ENCODE peak calls at places on chromosomes 11 and 22, in six cellular contexts. S, G, Z, D, T and V are unnamed samples.

GRCh38 chr22:44023404-44024287 is 456 bp upstream of the PARVB start:
- DNase-seq in S (peak; percentile 75), G (peak; percentile 60), Z (peak; percentile 71), D (peak; percentile 76), T (peak; percentile 33), V (no peak)

GRCh38 chr22:47837703-47838102 is 1075.3 kb downstream of the TBC1D22A start:
- DNase-seq in S (no peak), G (no peak), Z (no peak), D (no peak), T (no peak), V (no peak)

GRCh38 chr11:57379732-57380131 is 1.2 kb downstream of the PRG3 start:
- DNase-seq in S (no peak), G (no peak), Z (no peak), D (no peak), T (no peak), V (no peak)

GRCh38 chr11:2524446-2525165 is 79.8 kb downstream of the KCNQ1 start:
- DNase-seq in S (peak; percentile 14), G (peak; percentile 50), Z (peak; percentile 4), D (no peak), T (peak; percentile 19), V (peak; percentile 74)

GRCh38 chr11:76695767-76696166 is 25.2 kb upstream of the LRRC32 start:
- DNase-seq in S (no peak), G (no peak), Z (no peak), D (no peak), T (no peak), V (no peak)

GRCh38 chr11:59102259-59102765 is 4.7 kb upstream of the FAM111B start:
- DNase-seq in S (peak; percentile 59), G (peak; percentile 74), Z (peak; percentile 22), D (peak; percentile 25), T (peak; percentile 79), V (peak; percentile 69)

GRCh38 chr11:122923302-122923701 is 40.7 kb downstream of the JHY start:
- DNase-seq in S (no peak), G (no peak), Z (no peak), D (no peak), T (no peak), V (no peak)

GRCh38 chr11:102341844-102342318 is 5.1 kb upstream of the BIRC2 start:
- DNase-seq in S (peak; percentile 55), G (no peak), Z (peak; percentile 75), D (peak; percentile 40), T (peak; percentile 84), V (peak; percentile 84)

GRCh38 chr11:66363187-66363601 is 8.4 kb downstream of the SLC29A2 start:
- DNase-seq in S (no peak), G (no peak), Z (no peak), D (no peak), T (no peak), V (no peak)

GRCh38 chr11:20110908-20111669 is 49.2 kb downstream of the DBX1 start:
- DNase-seq in S (no peak), G (no peak), Z (no peak), D (no peak), T (peak; percentile 66), V (no peak)

GRCh38 chr22:44328762-44329161 is 16.0 kb upstream of the SHISAL1 start:
- DNase-seq in S (no peak), G (no peak), Z (no peak), D (no peak), T (no peak), V (no peak)

GRCh38 chr11:127056338-127056971 is 55.9 kb upstream of the KIRREL3 start:
- DNase-seq in S (no peak), G (no peak), Z (no peak), D (no peak), T (peak; percentile 30), V (no peak)

GRCh38 chr11:34481307-34481706 is 32.3 kb downstream of the ELF5 start:
- DNase-seq in S (no peak), G (no peak), Z (no peak), D (no peak), T (no peak), V (no peak)

GRCh38 chr11:61309739-61310138 is 14.6 kb upstream of the VWCE start:
- DNase-seq in S (no peak), G (no peak), Z (no peak), D (no peak), T (no peak), V (no peak)

GRCh38 chr11:44625759-44626523 is 60.5 kb downstream of the CD82 start:
- DNase-seq in S (no peak), G (peak; percentile 40), Z (no peak), D (no peak), T (peak; percentile 9), V (no peak)

GRCh38 chr11:44047931-44048431 is at the start of gene ACCSL:
- DNase-seq in S (no peak), G (no peak), Z (no peak), D (no peak), T (no peak), V (no peak)

GRCh38 chr11:9341638-9342137 is 27.3 kb upstream of the TMEM41B start:
- DNase-seq in S (no peak), G (no peak), Z (no peak), D (no peak), T (no peak), V (no peak)

GRCh38 chr11:128776434-128777284 is 82.8 kb downstream of the FLI1 start:
- DNase-seq in S (no peak), G (no peak), Z (peak; percentile 63), D (peak; percentile 76), T (no peak), V (no peak)

GRCh38 chr11:28657378-28658030 is 549.3 kb downstream of the METTL15 start:
- DNase-seq in S (no peak), G (no peak), Z (no peak), D (no peak), T (no peak), V (no peak)

GRCh38 chr11:95660038-95660437 is 129.5 kb downstream of the FAM76B start:
- DNase-seq in S (no peak), G (no peak), Z (no peak), D (no peak), T (no peak), V (no peak)

GRCh38 chr22:49119551-49119952 is 708.1 kb downstream of the BRD1 start:
- DNase-seq in S (no peak), G (peak; percentile 45), Z (no peak), D (peak; percentile 26), T (no peak), V (peak; percentile 93)

GRCh38 chr11:113167599-113167998 is 146.8 kb upstream of the TTC12 start:
- DNase-seq in S (no peak), G (no peak), Z (no peak), D (peak; percentile 25), T (no peak), V (no peak)

GRCh38 chr11:1870326-1870696 is 17.4 kb downstream of the LSP1 start:
- DNase-seq in S (no peak), G (no peak), Z (no peak), D (peak; percentile 19), T (no peak), V (no peak)

GRCh38 chr11:3816673-3817072 is 8.3 kb downstream of the PGAP2 start:
- DNase-seq in S (no peak), G (no peak), Z (no peak), D (no peak), T (no peak), V (no peak)

GRCh38 chr11:111634981-111635705 is 32.9 kb downstream of the SIK2 start:
- DNase-seq in S (no peak), G (no peak), Z (no peak), D (no peak), T (no peak), V (no peak)

GRCh38 chr22:39282642-39283311 is 36.6 kb downstream of the RPL3 start:
- DNase-seq in S (no peak), G (no peak), Z (no peak), D (no peak), T (no peak), V (no peak)

GRCh38 chr11:73759520-73760065 is 1.3 kb downstream of the RAB6A start:
- DNase-seq in S (no peak), G (no peak), Z (no peak), D (no peak), T (no peak), V (no peak)

GRCh38 chr22:37416806-37417205 is 10.5 kb downstream of the ELFN2 start:
- DNase-seq in S (peak; percentile 53), G (peak; percentile 49), Z (no peak), D (no peak), T (no peak), V (no peak)

GRCh38 chr11:75667268-75667830 is 1.5 kb downstream of the MAP6 start:
- DNase-seq in S (peak; percentile 30), G (peak; percentile 53), Z (peak; percentile 34), D (peak; percentile 33), T (no peak), V (no peak)

GRCh38 chr22:24521791-24522245 is 26.7 kb downstream of the UPB1 start:
- DNase-seq in S (peak; percentile 39), G (peak; percentile 66), Z (no peak), D (no peak), T (peak; percentile 57), V (no peak)

GRCh38 chr22:29344137-29344536 is 28.6 kb upstream of the RASL10A start:
- DNase-seq in S (no peak), G (no peak), Z (peak; percentile 54), D (peak; percentile 78), T (no peak), V (no peak)

GRCh38 chr11:109993786-109994185 is 99.4 kb upstream of the ZC3H12C start:
- DNase-seq in S (no peak), G (no peak), Z (no peak), D (no peak), T (no peak), V (no peak)

GRCh38 chr11:65553301-65554001 is 4.7 kb downstream of the LTBP3 start:
- DNase-seq in S (peak; percentile 66), G (peak; percentile 53), Z (no peak), D (no peak), T (peak; percentile 52), V (no peak)

GRCh38 chr22:17816649-17817048 is 42.4 kb upstream of the BID start:
- DNase-seq in S (no peak), G (no peak), Z (no peak), D (no peak), T (no peak), V (no peak)
- H3K36me3 ChIP-seq in S (no peaks in the 10 kb centered on the region), G (peaks cover 73% of the 10 kb centered on the region), Z (peaks cover 39% of the 10 kb centered on the region), D (peaks cover 86% of the 10 kb centered on the region), T (peaks cover 7% of the 10 kb centered on the region), V (peaks cover 84% of the 10 kb centered on the region)

GRCh38 chr22:23169032-23169384 is 11.3 kb upstream of the BCR start:
- DNase-seq in S (no peak), G (no peak), Z (no peak), D (no peak), T (no peak), V (no peak)
- H3K4me1 ChIP-seq in S (no peaks in the 10 kb centered on the region), G (no peaks in the 10 kb centered on the region), Z (no peaks in the 10 kb centered on the region), D (no peaks in the 10 kb centered on the region), T (peaks cover under 1% of the 10 kb centered on the region), V (peaks cover 3% of the 10 kb centered on the region)

GRCh38 chr22:45846952-45847351 is 130.0 kb downstream of the WNT7B start:
- DNase-seq in S (no peak), G (no peak), Z (no peak), D (no peak), T (no peak), V (no peak)
- H3K36me3 ChIP-seq in S (no peaks in the 10 kb centered on the region), G (peaks cover 9% of the 10 kb centered on the region), Z (peaks cover 51% of the 10 kb centered on the region), D (peaks cover 41% of the 10 kb centered on the region), T (no peaks in the 10 kb centered on the region), V (peaks cover 47% of the 10 kb centered on the region)

DNA sequence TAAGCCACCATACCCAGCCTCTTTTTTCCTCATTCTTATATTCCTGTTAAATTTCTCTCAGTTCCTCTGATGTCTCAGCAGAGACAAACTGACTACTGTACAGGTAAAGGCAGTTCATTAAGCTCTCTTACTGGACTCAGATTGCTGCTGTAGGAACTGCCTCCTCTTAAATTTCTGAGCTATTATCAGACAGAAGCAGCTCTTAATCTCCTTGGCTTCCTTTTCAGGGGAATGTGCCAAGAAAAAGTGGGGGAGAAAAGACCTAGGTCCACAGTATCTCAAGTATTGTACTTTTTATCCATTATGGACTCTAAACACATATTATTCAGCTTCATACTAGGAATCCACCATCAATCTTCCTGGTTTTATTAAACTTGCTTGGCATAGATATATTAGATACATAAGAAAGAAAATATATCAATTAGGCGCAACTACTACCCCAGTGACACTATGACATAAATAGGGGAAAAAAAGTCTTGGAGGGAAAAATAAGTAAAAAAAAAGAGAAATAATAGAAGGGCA is 26.1 kb downstream of the MRTFA start:
- DNase-seq in S (no peak), G (no peak), Z (no peak), D (no peak), T (no peak), V (no peak)
- H3K4me1 ChIP-seq in S (peaks cover 9% of the 10 kb centered on the region), G (no peaks in the 10 kb centered on the region), Z (peaks cover 14% of the 10 kb centered on the region), D (peaks cover 76% of the 10 kb centered on the region), T (peaks cover 10% of the 10 kb centered on the region), V (peaks cover 33% of the 10 kb centered on the region)